ENCODE peak calls at places on chromosomes 12 and 14, in nine cellular contexts. F, C, R, N, K, E, W, I and L are unnamed samples.

GRCh38 chr12:569803-570236 is 93.4 kb downstream of the NINJ2 start:
- DNase-seq in K (peak), E (peak), I (peak), W (peak), F (peak), N (peak), C (peak), R (peak), L (peak)

GRCh38 chr14:37490607-37491006 is 104.4 kb downstream of the FOXA1 start:
- DNase-seq in E (no peak), N (no peak), I (no peak), K (no peak), F (no peak), R (no peak), C (no peak), W (no peak), L (no peak)

GRCh38 chr14:52961060-52961639 is 10.3 kb upstream of the FERMT2 start:
- DNase-seq in F (peak), W (peak), E (peak), K (no peak), C (no peak), R (peak), I (peak), N (peak), L (peak)

GRCh38 chr12:69019910-69020309 is 86.9 kb upstream of the CPM start:
- DNase-seq in F (no peak), K (no peak), E (no peak), W (no peak), N (no peak), R (no peak), C (no peak), I (no peak), L (no peak)

GRCh38 chr14:88707088-88707487 is 85.7 kb downstream of the EML5 start:
- DNase-seq in E (no peak), N (no peak), K (no peak), R (no peak), F (no peak), W (no peak), I (no peak), C (no peak), L (no peak)

GRCh38 chr12:117090816-117091711 is 8.2 kb downstream of the TESC start:
- DNase-seq in I (no peak), C (peak), R (no peak), W (no peak), E (no peak), N (no peak), F (peak), K (no peak), L (no peak)

GRCh38 chr12:53061404-53062010 is 11.6 kb downstream of the TNS2 start:
- DNase-seq in K (peak), W (peak), F (peak), N (no peak), I (peak), E (peak), R (no peak), C (peak), L (peak)

GRCh38 chr12:62967701-62968100 is 32.8 kb upstream of the PPM1H start:
- DNase-seq in R (no peak), E (no peak), C (no peak), W (no peak), F (no peak), I (no peak), N (no peak), K (no peak), L (no peak)

GRCh38 chr14:53668861-53669260 is 287.8 kb downstream of the BMP4 start:
- DNase-seq in C (no peak), W (no peak), R (no peak), I (no peak), K (no peak), N (no peak), F (no peak), E (no peak), L (no peak)

GRCh38 chr14:74437654-74438053 is 11.6 kb upstream of the SYNDIG1L start:
- DNase-seq in C (no peak), I (no peak), K (no peak), N (no peak), E (no peak), R (no peak), F (no peak), W (no peak), L (peak)

GRCh38 chr14:53411110-53411509 is 258.0 kb upstream of the DDHD1 start:
- DNase-seq in F (no peak), K (no peak), E (no peak), R (no peak), I (no peak), N (no peak), C (no peak), W (no peak), L (no peak)

GRCh38 chr14:100060766-100061165 is 4.5 kb upstream of the EVL start:
- DNase-seq in K (no peak), W (no peak), C (no peak), R (no peak), I (no peak), E (no peak), N (no peak), F (no peak), L (no peak)

GRCh38 chr14:22837059-22837749 is 819 bp downstream of the MMP14 start:
- DNase-seq in E (peak), K (no peak), N (no peak), C (peak), I (no peak), F (peak), R (peak), W (no peak), L (peak)

GRCh38 chr14:33369972-33370371 is 431.3 kb downstream of the NPAS3 start:
- DNase-seq in R (no peak), E (no peak), I (no peak), N (no peak), C (no peak), W (no peak), K (no peak), F (no peak), L (no peak)

GRCh38 chr12:131437706-131438210 is 273.1 kb upstream of the SFSWAP start:
- DNase-seq in E (no peak), K (no peak), N (no peak), I (no peak), R (no peak), F (no peak), W (no peak), C (peak), L (no peak)

GRCh38 chr14:104214411-104214810 is 76.0 kb downstream of the KIF26A start:
- DNase-seq in E (no peak), F (no peak), W (no peak), R (no peak), C (no peak), K (no peak), I (no peak), N (no peak), L (no peak)

GRCh38 chr14:54529811-54530210 is 20.1 kb downstream of the CGRRF1 start:
- DNase-seq in I (no peak), R (no peak), N (no peak), W (no peak), K (no peak), F (no peak), C (no peak), E (no peak), L (no peak)

GRCh38 chr14:76484355-76484754 is 108.4 kb downstream of the ESRRB start:
- DNase-seq in I (no peak), N (no peak), K (no peak), C (no peak), R (no peak), E (no peak), F (no peak), W (no peak), L (peak)

GRCh38 chr14:52692248-52692962 is 3.0 kb downstream of the ERO1A start:
- DNase-seq in C (no peak), E (no peak), I (peak), F (no peak), R (no peak), W (no peak), K (no peak), N (no peak), L (no peak)

GRCh38 chr12:124273630-124274029 is 21.3 kb upstream of the RFLNA start:
- DNase-seq in C (no peak), F (peak), I (peak), R (peak), N (no peak), E (no peak), W (peak), K (peak), L (peak)

GRCh38 chr12:107986183-107986582 is 142.9 kb upstream of the WSCD2 start:
- DNase-seq in C (no peak), R (no peak), E (no peak), N (no peak), F (no peak), I (no peak), K (no peak), W (no peak), L (no peak)

GRCh38 chr12:85179680-85180300 is 100.2 kb upstream of the ALX1 start:
- DNase-seq in K (no peak), W (no peak), E (no peak), R (no peak), C (no peak), F (no peak), I (no peak), N (no peak), L (no peak)

GRCh38 chr12:87274594-87275245 is 754.5 kb downstream of the C12orf50 start:
- DNase-seq in F (peak), E (no peak), K (no peak), N (no peak), C (no peak), I (no peak), R (no peak), W (peak), L (peak)

GRCh38 chr14:70602254-70602653 is 1.8 kb upstream of the MED6 start:
- DNase-seq in I (no peak), F (no peak), K (no peak), N (no peak), R (no peak), E (no peak), C (no peak), W (no peak), L (no peak)

GRCh38 chr12:5716221-5716620 is 228.8 kb downstream of the ANO2 start:
- DNase-seq in F (no peak), I (no peak), N (no peak), K (no peak), E (no peak), R (no peak), W (no peak), C (no peak), L (no peak)

GRCh38 chr14:62209287-62209899 is 447.2 kb downstream of the SNAPC1 start:
- DNase-seq in I (no peak), W (no peak), N (no peak), K (no peak), E (no peak), F (no peak), C (no peak), R (peak), L (no peak)

GRCh38 chr14:24178399-24179178 is 6.7 kb downstream of the REC8 start:
- DNase-seq in R (no peak), N (no peak), K (no peak), E (no peak), F (no peak), I (no peak), W (no peak), C (peak), L (no peak)

GRCh38 chr14:92613008-92613658 is 99.6 kb downstream of the RIN3 start:
- DNase-seq in R (peak), K (no peak), N (peak), C (peak), F (peak), I (peak), W (peak), E (no peak), L (peak)

GRCh38 chr14:93276031-93276716 is 56.7 kb downstream of the BTBD7 start:
- DNase-seq in R (no peak), I (no peak), E (no peak), C (no peak), F (no peak), K (no peak), N (no peak), W (no peak), L (no peak)

GRCh38 chr14:20857630-20858261 is 33.4 kb upstream of the RNASE3 start:
- DNase-seq in K (peak), W (peak), E (peak), I (peak), C (peak), N (peak), R (peak), F (peak), L (peak)

GRCh38 chr12:11759894-11760293 is 110.4 kb downstream of the ETV6 start:
- DNase-seq in C (no peak), N (no peak), K (no peak), I (no peak), E (no peak), W (no peak), R (no peak), F (no peak), L (no peak)

GRCh38 chr14:38238332-38238731 is 17.6 kb downstream of the CLEC14A start:
- DNase-seq in F (no peak), N (no peak), K (no peak), E (no peak), R (no peak), W (no peak), C (no peak), I (no peak), L (no peak)

GRCh38 chr12:131694116-131694838 is 16.6 kb upstream of the SFSWAP start:
- DNase-seq in I (no peak), N (no peak), C (no peak), W (no peak), E (no peak), K (no peak), F (no peak), R (no peak), L (no peak)

GRCh38 chr14:67982711-67983608 is 163.4 kb downstream of the RAD51B start:
- DNase-seq in C (no peak), N (no peak), F (no peak), K (no peak), E (no peak), I (no peak), W (no peak), R (no peak), L (no peak)

GRCh38 chr14:66284346-66284745 is 201.8 kb upstream of the CCDC196 start:
- DNase-seq in R (peak), K (no peak), C (no peak), W (no peak), E (no peak), N (no peak), I (no peak), F (no peak), L (no peak)